ENCODE peak calls at places on chromosomes 16 and 17, in seven cellular contexts. D is IMR-90, P is trophoblast cell, H is mesendoderm, L is mesenchymal stem cell, K is H1, O is H9. I is an unnamed sample.

GRCh38 chr17:74204474-74204873 is 996 bp downstream of the RPL38 start:
- DNase-seq in D (no peak), K (no peak), H (no peak), P (no peak), L (no peak), O (no peak), I (no peak)

GRCh38 chr17:45574376-45574775 is 83.9 kb upstream of the PLEKHM1 start:
- DNase-seq in K (no peak), P (no peak), L (peak; percentile 51), O (no peak), D (peak; percentile 88), H (no peak), I (no peak)

GRCh38 chr17:47205419-47205963 is 3.7 kb upstream of the MYL4 start:
- DNase-seq in K (no peak), O (peak; percentile 59), P (peak; percentile 94), D (peak; percentile 68), H (peak; percentile 89), L (peak; percentile 77), I (no peak)

GRCh38 chr16:47565454-47565853 is 104.3 kb downstream of the PHKB start:
- DNase-seq in K (no peak), O (no peak), H (no peak), D (peak; percentile 66), P (peak; percentile 7), L (peak; percentile 69), I (no peak)

GRCh38 chr16:11093578-11094074 is 149.3 kb downstream of the CLEC16A start:
- DNase-seq in K (no peak), L (no peak), O (no peak), H (no peak), P (no peak), D (no peak), I (no peak)

GRCh38 chr16:21626659-21627277 is 25.6 kb downstream of the IGSF6 start:
- DNase-seq in H (no peak), O (no peak), D (peak; percentile 88), K (no peak), L (peak; percentile 95), P (no peak), I (no peak)

GRCh38 chr16:4253394-4254150 is 11.7 kb upstream of the SRL start:
- DNase-seq in O (peak; percentile 99), D (peak; percentile 99), K (peak; percentile 98), H (peak; percentile 100), P (peak; percentile 99), L (peak; percentile 99), I (peak; percentile 99)

GRCh38 chr17:82380860-82381702 is 9.5 kb downstream of the UTS2R start:
- DNase-seq in H (no peak), K (no peak), O (no peak), D (peak; percentile 32), L (peak; percentile 4), P (no peak), I (no peak)

GRCh38 chr16:59909262-59909661 is 1175.1 kb upstream of the GOT2 start:
- DNase-seq in H (peak; percentile 43), D (no peak), L (no peak), K (no peak), P (no peak), O (no peak), I (no peak)

GRCh38 chr16:72105978-72106377 is 12.3 kb downstream of the DHX38 start:
- DNase-seq in H (no peak), P (no peak), L (no peak), D (no peak), K (no peak), O (no peak), I (no peak)

GRCh38 chr17:80421381-80422090 is 6.6 kb downstream of the ENDOV start:
- DNase-seq in L (no peak), K (no peak), H (no peak), D (no peak), P (peak; percentile 25), O (no peak), I (no peak)

GRCh38 chr16:27287051-27287811 is 18.7 kb upstream of the NSMCE1 start:
- DNase-seq in D (no peak), K (no peak), P (no peak), O (no peak), H (peak; percentile 29), L (peak; percentile 30), I (no peak)

GRCh38 chr17:48440660-48441059 is 10.6 kb upstream of the SKAP1 start:
- DNase-seq in P (no peak), D (no peak), H (no peak), K (no peak), L (no peak), O (no peak), I (no peak)

GRCh38 chr17:42744283-42744805 is 496 bp downstream of the EZH1 start:
- DNase-seq in L (peak; percentile 63), O (no peak), K (peak; percentile 19), D (peak; percentile 41), H (peak; percentile 76), P (peak; percentile 62), I (no peak)

GRCh38 chr17:81484195-81484979 is 28.2 kb downstream of the ACTG1 start:
- DNase-seq in H (peak; percentile 93), O (peak; percentile 95), L (peak; percentile 71), D (peak; percentile 71), P (peak; percentile 76), K (peak; percentile 64), I (peak; percentile 83)

DNA sequence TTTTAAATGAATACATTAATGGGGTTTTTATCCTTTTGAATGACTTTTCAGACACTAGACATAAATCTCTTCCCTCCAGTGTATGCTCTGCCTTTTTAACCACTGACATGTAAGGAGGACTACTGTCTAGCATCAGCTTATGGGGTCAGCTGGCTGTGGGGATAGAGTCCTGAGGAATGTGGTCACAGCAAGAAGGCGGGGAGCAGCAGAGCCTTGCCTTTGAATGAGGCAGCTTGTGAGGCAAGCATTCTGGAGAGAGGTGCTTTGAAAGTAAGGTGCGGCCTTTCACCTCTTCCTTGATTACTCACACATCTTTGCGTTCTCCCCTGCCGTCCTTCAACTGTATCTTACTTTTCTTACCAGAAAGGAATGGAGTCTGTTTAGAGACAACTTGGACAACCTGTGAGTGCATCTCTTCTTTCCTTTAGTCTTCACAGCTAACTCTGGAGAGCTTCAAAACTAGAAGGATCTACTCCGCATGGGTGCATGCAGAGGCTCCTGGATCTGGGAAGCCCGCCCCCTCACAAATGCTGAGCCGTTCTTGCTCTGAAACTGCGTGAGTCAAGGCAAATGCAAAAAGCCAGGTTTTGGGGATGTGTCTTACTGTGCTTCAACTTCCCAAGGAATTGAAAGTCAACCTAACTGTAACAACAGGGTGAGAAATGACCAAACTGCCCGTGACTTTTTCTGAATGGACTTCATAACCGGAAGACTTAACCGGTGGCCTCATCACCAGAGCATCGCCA is 49.9 kb downstream of the ADCY7 start:
- DNase-seq in L (no peak), K (no peak), O (no peak), H (no peak), D (no peak), P (no peak), I (no peak)
- H2BK120ac ChIP-seq in L (no peak overlapping the region), K (no peak overlapping the region), O (no peak overlapping the region), H (no peak overlapping the region), D (no peak overlapping the region), P (no peak overlapping the region), I (no peak overlapping the region)

GRCh38 chr17:2869604-2870003 is 73.4 kb downstream of the RAP1GAP2 start:
- DNase-seq in P (no peak), L (no peak), O (peak; percentile 46), H (no peak), K (no peak), D (no peak), I (no peak)

GRCh38 chr17:2874211-2874686 is 78.0 kb downstream of the RAP1GAP2 start:
- DNase-seq in P (peak; percentile 89), O (peak; percentile 91), D (no peak), L (no peak), H (peak; percentile 99), K (peak; percentile 87), I (no peak)

GRCh38 chr17:2871720-2872119 is 75.5 kb downstream of the RAP1GAP2 start:
- DNase-seq in H (no peak), O (no peak), D (peak; percentile 29), K (no peak), P (peak; percentile 85), L (no peak), I (no peak)

GRCh38 chr17:2872282-2872681 is 76.0 kb downstream of the RAP1GAP2 start:
- DNase-seq in L (no peak), O (peak; percentile 79), H (peak; percentile 69), P (no peak), D (no peak), K (no peak), I (peak; percentile 77)

DNA sequence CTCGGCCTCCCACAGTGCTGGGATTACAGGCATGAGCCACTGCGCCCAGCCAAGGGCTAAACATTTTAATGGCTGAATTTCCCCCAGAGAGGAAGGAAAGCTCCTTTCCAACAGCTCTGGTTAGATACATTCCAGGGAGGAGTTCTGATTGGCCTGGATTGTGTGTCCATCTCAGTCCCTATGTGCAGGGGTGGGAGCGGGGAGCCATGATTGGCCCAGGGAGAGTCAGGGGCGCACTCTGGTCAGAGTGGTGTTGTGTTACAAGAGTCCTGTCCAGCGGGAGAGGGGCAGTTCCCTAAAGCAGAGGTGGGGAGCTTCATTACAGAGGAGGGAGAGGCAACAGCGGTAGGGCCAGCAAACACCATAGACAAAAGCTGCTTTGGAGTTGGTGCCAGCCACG is 75.0 kb downstream of the RAP1GAP2 start:
- DNase-seq in H (peak; percentile 87), L (no peak), K (no peak), P (no peak), O (peak; percentile 98), D (no peak), I (no peak)
- H3K9ac ChIP-seq in H (peak overlapping the region; percentile 21), L (no peak overlapping the region), K (no peak overlapping the region), P (no peak overlapping the region), O (no peak overlapping the region), D (no peak overlapping the region), I (no peak overlapping the region)

DNA sequence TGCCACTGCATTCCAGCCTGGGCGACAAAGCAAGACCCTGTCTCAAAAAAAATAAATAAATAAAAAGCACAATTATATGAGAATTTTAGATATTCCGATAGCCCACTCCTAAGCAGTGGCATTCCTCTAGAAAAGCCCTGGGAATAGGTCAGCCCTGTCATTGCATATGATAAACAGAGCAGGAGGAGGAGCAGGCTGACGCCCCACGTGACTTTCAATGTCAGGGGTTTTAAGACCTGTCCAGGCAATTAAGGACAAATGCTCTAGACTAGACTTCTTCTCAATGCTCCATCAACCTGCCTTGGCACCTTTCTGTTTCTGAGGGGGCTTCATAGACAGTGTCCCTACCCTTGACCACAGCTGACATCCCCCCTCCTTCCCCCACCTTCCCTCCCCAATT is 7.5 kb downstream of the TOM1L2 start:
- DNase-seq in H (no peak), L (no peak), D (no peak), P (no peak), O (no peak), K (no peak), I (no peak)
- H3K4me2 ChIP-seq in H (no peak overlapping the region), L (no peak overlapping the region), D (no peak overlapping the region), P (no peak overlapping the region), O (no peak overlapping the region), K (no peak overlapping the region), I (no peak overlapping the region)

DNA sequence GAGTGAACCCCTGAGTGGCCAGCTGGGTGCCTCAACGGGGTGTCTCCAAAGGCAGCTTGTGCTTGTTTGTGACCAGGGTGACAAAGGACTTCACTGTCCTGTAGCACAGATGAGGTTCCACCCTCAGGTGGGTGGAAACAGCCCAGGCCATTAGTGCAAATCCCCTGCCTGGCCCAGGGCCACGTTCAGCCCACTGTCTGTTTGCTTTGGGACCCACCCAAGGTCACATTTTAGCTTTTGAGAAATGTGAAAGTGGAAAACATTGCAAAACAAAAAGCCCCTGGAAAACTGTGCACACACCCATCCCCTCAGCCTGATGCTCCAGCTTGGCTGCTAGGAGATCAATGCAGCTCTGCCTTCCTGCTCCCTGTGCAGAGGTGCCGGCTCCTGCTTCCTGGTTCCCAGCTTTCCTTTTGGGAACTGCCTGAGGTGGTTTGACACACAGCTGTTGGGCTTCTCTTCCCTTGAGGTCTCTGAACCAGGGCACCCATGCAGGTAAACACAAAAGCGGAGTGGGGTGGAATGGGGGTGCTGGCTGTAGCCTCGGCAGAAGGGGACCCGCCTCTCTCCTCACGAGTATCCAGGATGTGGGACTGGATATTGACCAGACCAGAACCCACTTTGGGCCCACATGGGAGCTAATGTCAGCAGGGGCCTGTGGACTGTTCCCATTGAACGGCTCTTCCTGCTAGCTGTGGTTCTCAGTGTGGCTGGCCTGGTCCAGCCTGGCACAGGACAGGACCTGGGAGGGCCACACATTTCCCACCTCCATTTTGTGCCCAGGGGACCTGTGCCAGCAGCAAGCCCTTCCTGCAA is 7.9 kb upstream of the SPHK1 start:
- DNase-seq in D (peak; percentile 12), K (no peak), O (no peak), P (no peak), L (no peak), H (no peak), I (no peak)
- H2BK120ac ChIP-seq in D (peak overlapping the region; percentile 19), K (no peak overlapping the region), O (no peak overlapping the region), P (no peak overlapping the region), L (no peak overlapping the region), H (no peak overlapping the region), I (no peak overlapping the region)